ENCODE peak calls at places on chromosomes 16 and 17, in four cellular contexts. F, E, Q and L are unnamed samples.

GRCh38 chr16:11163761-11164261 is 92.2 kb downstream of the SOCS1 start:
- DNase-seq in F (no peak), E (no peak), Q (no peak), L (no peak)

GRCh38 chr17:38674749-38675615 is at the start of gene EPOP:
- DNase-seq in F (peak; percentile 91), E (peak; percentile 81), Q (peak; percentile 91), L (peak; percentile 76)

GRCh38 chr17:33324741-33325140 is 31.6 kb upstream of the ASIC2 start:
- DNase-seq in F (no peak), E (no peak), Q (no peak), L (no peak)

GRCh38 chr16:87390641-87391323 is 1.4 kb upstream of the MAP1LC3B start:
- DNase-seq in F (no peak), E (no peak), Q (peak; percentile 63), L (no peak)

GRCh38 chr17:3692346-3692745 is 3.6 kb downstream of the P2RX5 start:
- DNase-seq in F (no peak), E (peak; percentile 41), Q (no peak), L (no peak)

GRCh38 chr17:43021739-43022512 is at the start of gene VAT1:
- DNase-seq in F (peak; percentile 88), E (peak; percentile 89), Q (peak; percentile 91), L (peak; percentile 46)

GRCh38 chr16:77468831-77469230 is 34.0 kb upstream of the ADAMTS18 start:
- DNase-seq in F (no peak), E (peak; percentile 35), Q (no peak), L (no peak)

GRCh38 chr16:14291941-14292825 is 221.1 kb downstream of the MRTFB start:
- DNase-seq in F (no peak), E (no peak), Q (no peak), L (no peak)

GRCh38 chr17:28982191-28982793 is 23.5 kb downstream of the SEZ6 start:
- DNase-seq in F (no peak), E (peak; percentile 49), Q (no peak), L (peak; percentile 56)

GRCh38 chr16:49468611-49469322 is 95.2 kb downstream of the C16orf78 start:
- DNase-seq in F (no peak), E (no peak), Q (peak; percentile 21), L (no peak)

GRCh38 chr17:42659079-42659931 is at the start of gene TUBG2:
- DNase-seq in F (peak; percentile 95), E (peak; percentile 94), Q (peak; percentile 94), L (peak; percentile 55)

GRCh38 chr17:79843917-79844815 is 4.9 kb upstream of the CBX4 start:
- DNase-seq in F (peak; percentile 86), E (no peak), Q (peak; percentile 84), L (no peak)

GRCh38 chr16:24497405-24497804 is 42.0 kb upstream of the RBBP6 start:
- DNase-seq in F (peak; percentile 23), E (peak; percentile 84), Q (no peak), L (no peak)

GRCh38 chr17:13862341-13862740 is 207.0 kb upstream of the COX10 start:
- DNase-seq in F (no peak), E (no peak), Q (no peak), L (no peak)

GRCh38 chr17:66373944-66374817 is 71.8 kb downstream of the PRKCA start:
- DNase-seq in F (peak; percentile 69), E (peak; percentile 58), Q (no peak), L (peak; percentile 38)

GRCh38 chr16:2482181-2483107 is 7.5 kb downstream of the TBC1D24 start:
- DNase-seq in F (no peak), E (no peak), Q (peak; percentile 93), L (no peak)

GRCh38 chr17:17669851-17670232 is 11.4 kb upstream of the RAI1 start:
- DNase-seq in F (no peak), E (no peak), Q (no peak), L (no peak)

GRCh38 chr16:70520612-70521297 is 2.6 kb downstream of the COG4 start:
- DNase-seq in F (no peak), E (no peak), Q (no peak), L (no peak)

GRCh38 chr16:2008009-2008526 is 1.6 kb downstream of the ZNF598 start:
- DNase-seq in F (no peak), E (no peak), Q (no peak), L (no peak)

GRCh38 chr16:24119807-24120206 is 136.3 kb upstream of the CACNG3 start:
- DNase-seq in F (no peak), E (no peak), Q (no peak), L (no peak)

GRCh38 chr16:1789643-1790045 is 3.9 kb downstream of the IGFALS start:
- DNase-seq in F (no peak), E (no peak), Q (peak; percentile 58), L (no peak)

GRCh38 chr17:75480281-75480680 is 23.8 kb downstream of the TMEM94 start:
- DNase-seq in F (no peak), E (no peak), Q (no peak), L (no peak)

GRCh38 chr17:76697702-76698465 is 12.9 kb downstream of the MXRA7 start:
- DNase-seq in F (peak; percentile 86), E (peak; percentile 79), Q (no peak), L (no peak)

GRCh38 chr16:81273223-81273940 is 34.9 kb downstream of the BCO1 start:
- DNase-seq in F (no peak), E (no peak), Q (peak; percentile 70), L (no peak)

GRCh38 chr17:10532026-10532425 is 13.7 kb upstream of the MYH1 start:
- DNase-seq in F (no peak), E (no peak), Q (no peak), L (no peak)

GRCh38 chr17:81329927-81330883 is 35.1 kb upstream of the SLC38A10 start:
- DNase-seq in F (no peak), E (peak; percentile 74), Q (no peak), L (no peak)

GRCh38 chr16:22323998-22324786 is 27.0 kb downstream of the POLR3E start:
- DNase-seq in F (no peak), E (no peak), Q (no peak), L (no peak)

GRCh38 chr17:80918731-80919130 is 72.9 kb upstream of the CHMP6 start:
- DNase-seq in F (no peak), E (no peak), Q (peak; percentile 55), L (no peak)

GRCh38 chr17:35890774-35891155 is 10.6 kb upstream of the CCL5 start:
- DNase-seq in F (no peak), E (peak; percentile 27), Q (no peak), L (peak; percentile 37)

GRCh38 chr16:66266436-66267286 is 99.8 kb upstream of the CDH5 start:
- DNase-seq in F (no peak), E (no peak), Q (peak; percentile 86), L (no peak)

GRCh38 chr16:66265106-66265415 is 101.4 kb upstream of the CDH5 start:
- DNase-seq in F (no peak), E (no peak), Q (no peak), L (no peak)

GRCh38 chr16:66264311-66265105 is 102.0 kb upstream of the CDH5 start:
- DNase-seq in F (no peak), E (no peak), Q (peak; percentile 64), L (no peak)

GRCh38 chr16:66263973-66264310 is 102.5 kb upstream of the CDH5 start:
- DNase-seq in F (no peak), E (no peak), Q (peak; percentile 39), L (no peak)

DNA sequence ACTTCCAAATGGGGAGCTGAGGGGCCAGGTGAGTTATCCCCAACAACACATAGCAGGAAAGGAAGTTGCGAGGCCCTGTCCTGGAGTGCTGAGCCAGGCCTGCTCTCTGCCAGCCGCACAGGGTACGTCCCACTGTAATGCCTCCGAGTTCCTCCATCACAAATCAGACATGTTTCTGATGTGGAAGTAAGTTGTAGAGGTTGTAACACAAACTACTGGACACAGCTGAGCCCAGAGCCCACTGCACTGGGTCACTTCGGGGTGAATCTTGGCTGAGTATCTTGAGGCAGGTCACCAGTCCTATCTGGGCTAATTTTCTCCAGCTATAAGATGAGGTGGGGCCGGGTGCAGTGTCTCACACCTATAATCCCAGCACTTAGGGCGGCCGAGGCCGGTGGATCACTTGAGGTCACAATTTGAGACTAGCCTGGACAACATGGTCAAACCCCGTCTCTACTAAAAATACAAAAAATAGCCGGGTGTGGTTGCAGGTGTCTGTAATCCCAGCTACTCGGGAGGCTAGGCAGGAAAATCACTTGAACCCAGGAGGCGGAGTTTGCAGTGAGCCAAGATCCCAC is 100.8 kb upstream of the CDH5 start:
- DNase-seq in F (no peak), E (no peak), Q (peak; percentile 41), L (no peak)
- H3K4me1 ChIP-seq in F (no peaks in the 10 kb centered on the region), E (no peaks in the 10 kb centered on the region), Q (peaks cover 21% of the 10 kb centered on the region), L (peaks cover 4% of the 10 kb centered on the region)

GRCh38 chr16:7493133-7493532 is 160.5 kb downstream of the RBFOX1 start:
- DNase-seq in F (no peak), E (no peak), Q (no peak), L (no peak)

GRCh38 chr16:7482028-7482427 is 149.4 kb downstream of the RBFOX1 start:
- DNase-seq in F (no peak), E (no peak), Q (no peak), L (no peak)

GRCh38 chr16:7492122-7492521 is 159.5 kb downstream of the RBFOX1 start:
- DNase-seq in F (peak; percentile 45), E (peak; percentile 23), Q (no peak), L (no peak)

GRCh38 chr16:7482596-7483290 is 150.1 kb downstream of the RBFOX1 start:
- DNase-seq in F (no peak), E (peak; percentile 19), Q (no peak), L (no peak)

DNA sequence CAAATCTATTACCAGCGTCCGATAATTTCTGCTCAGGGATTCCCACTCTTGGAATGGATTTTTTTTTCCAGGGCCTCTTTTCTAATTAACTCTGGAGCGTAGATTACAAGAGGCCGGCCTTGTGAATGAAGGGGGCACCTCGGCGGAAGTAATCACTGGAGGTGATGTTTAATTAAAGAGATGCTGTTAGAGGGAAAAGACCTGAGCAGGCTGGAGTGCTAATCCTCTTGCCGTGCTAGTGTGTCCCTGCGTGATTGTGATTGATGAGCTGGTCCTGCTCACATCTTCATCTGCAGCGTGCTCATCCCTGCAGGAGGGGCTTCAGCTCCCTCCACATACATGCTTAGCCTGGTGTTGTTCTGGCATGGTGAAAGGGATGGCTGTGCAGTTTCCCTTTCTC is 155.3 kb downstream of the RBFOX1 start:
- DNase-seq in F (no peak), E (no peak), Q (no peak), L (no peak)
- H3K4me3 ChIP-seq in F (no peak overlapping the region), E (no peak overlapping the region), Q (no peak overlapping the region), L (no peak overlapping the region)

GRCh38 chr17:65099475-65099874 is 37.7 kb upstream of the RGS9 start:
- DNase-seq in F (no peak), E (no peak), Q (no peak), L (no peak)
- H3K27ac ChIP-seq in F (no peak overlapping the region), E (no peak overlapping the region), Q (peak overlapping the region; percentile 23), L (no peak overlapping the region)

GRCh38 chr17:73198930-73199260 is 6.0 kb downstream of the COG1 start:
- DNase-seq in F (no peak), E (no peak), Q (no peak), L (no peak)

GRCh38 chr17:73200476-73200875 is 7.6 kb downstream of the COG1 start:
- DNase-seq in F (no peak), E (no peak), Q (no peak), L (no peak)

GRCh38 chr17:73201215-73202069 is 8.6 kb downstream of the COG1 start:
- DNase-seq in F (no peak), E (no peak), Q (no peak), L (no peak)

GRCh38 chr17:73198201-73198929 is 5.5 kb downstream of the COG1 start:
- DNase-seq in F (no peak), E (no peak), Q (no peak), L (no peak)

GRCh38 chr17:73199751-73200317 is 7.0 kb downstream of the COG1 start:
- DNase-seq in F (no peak), E (no peak), Q (no peak), L (no peak)
- H3K4me1 ChIP-seq in F (no peaks in the 10 kb centered on the region), E (no peaks in the 10 kb centered on the region), Q (peaks cover 5% of the 10 kb centered on the region), L (peaks cover 11% of the 10 kb centered on the region)